ENCODE peak calls at places on chromosomes 6 and 20, in eight cellular contexts. M is GM04503; J is fibroblast of mammary gland; U is EH; A is stimulated activated CD4-positive, alpha-beta T cell treated with anti-CD3 and anti-CD28 coated beads, Interleukin-15, amount 100 ng/mL, for 1 hour; X is foreskin keratinocyte; R is bronchial epithelial cell; I is mucosa of descending colon. K is an unnamed sample.
A peak's percentile ranks its signal among the peaks of the same experiment; 100 is the strongest.

GRCh38 chr6:125746019-125746414 is 3.4 kb upstream of the HEY2 start:
- DNase-seq in M (no peak), J (no peak), U (no peak), A (no peak), X (no peak), R (no peak), I (no peak), K (no peak)

GRCh38 chr6:100001915-100002388 is 7.9 kb upstream of the MCHR2 start:
- DNase-seq in M (peak; percentile 13), J (peak; percentile 66), U (peak; percentile 73), A (no peak), X (peak; percentile 41), R (peak; percentile 46), I (peak; percentile 17), K (no peak)

GRCh38 chr6:8940356-8940755 is 505.0 kb upstream of the SLC35B3 start:
- DNase-seq in M (no peak), J (no peak), U (no peak), A (no peak), X (no peak), R (peak; percentile 37), I (no peak), K (no peak)

GRCh38 chr6:66568271-66568670 is 861.2 kb upstream of the EYS start:
- DNase-seq in M (no peak), J (no peak), U (no peak), A (no peak), X (no peak), R (no peak), I (no peak), K (no peak)

GRCh38 chr6:84685983-84686584 is 78.3 kb downstream of the TBX18 start:
- DNase-seq in M (no peak), J (peak; percentile 36), U (no peak), A (no peak), X (peak; percentile 22), R (peak; percentile 8), I (peak; percentile 18), K (no peak)

GRCh38 chr20:10925767-10926166 is 252.0 kb upstream of the JAG1 start:
- DNase-seq in M (no peak), J (no peak), U (peak; percentile 61), A (no peak), X (no peak), R (peak; percentile 51), I (no peak), K (no peak)

GRCh38 chr6:5012531-5012930 is 8.7 kb upstream of the RPP40 start:
- DNase-seq in M (no peak), J (peak; percentile 65), U (peak; percentile 85), A (no peak), X (no peak), R (no peak), I (no peak), K (no peak)

GRCh38 chr6:70413829-70414494 is 654 bp downstream of the FAM135A start:
- DNase-seq in M (no peak), J (no peak), U (peak; percentile 18), A (no peak), X (peak; percentile 24), R (peak; percentile 21), I (peak; percentile 43), K (no peak)

GRCh38 chr6:108165714-108166663 is at the start of gene NR2E1:
- DNase-seq in M (no peak), J (peak; percentile 22), U (peak; percentile 11), A (no peak), X (peak; percentile 41), R (peak; percentile 7), I (no peak), K (no peak)

GRCh38 chr6:112018619-112019416 is 35.1 kb upstream of the CCN6 start:
- DNase-seq in M (no peak), J (peak; percentile 76), U (peak; percentile 65), A (no peak), X (no peak), R (no peak), I (no peak), K (no peak)

GRCh38 chr6:35229304-35229703 is 15.5 kb downstream of the SCUBE3 start:
- DNase-seq in M (no peak), J (no peak), U (no peak), A (no peak), X (no peak), R (no peak), I (no peak), K (no peak)

GRCh38 chr6:166926748-166927147 is 29.6 kb downstream of the RNASET2 start:
- DNase-seq in M (no peak), J (no peak), U (no peak), A (no peak), X (no peak), R (no peak), I (no peak), K (no peak)